ENCODE peak calls at places on chromosomes 2 and 18, in six cellular contexts. Y is sigmoid colon, S is IMR-90, V is ovary, N is adrenal gland, A is A549. C is an unnamed sample.

GRCh38 chr2:223044092-223044836 is 7.7 kb upstream of the KCNE4 start:
- DNase-seq in S (no peak), Y (no peak), N (no peak), A (no peak), V (no peak), C (no peak)

GRCh38 chr2:42907835-42908234 is 115.5 kb upstream of the HAAO start:
- DNase-seq in N (no peak), V (no peak), A (no peak), S (no peak), Y (no peak), C (no peak)

GRCh38 chr2:62140785-62141740 is 54.9 kb upstream of the B3GNT2 start:
- DNase-seq in Y (no peak), A (no peak), S (no peak), V (no peak), N (no peak), C (no peak)

GRCh38 chr18:48023334-48024008 is 93.0 kb upstream of the SMAD2 start:
- DNase-seq in N (peak), V (peak), A (peak), S (peak), Y (peak), C (no peak)

GRCh38 chr2:49936965-49937364 is 782.6 kb upstream of the FSHR start:
- DNase-seq in Y (no peak), S (no peak), A (no peak), V (no peak), N (no peak), C (no peak)

GRCh38 chr2:162258169-162258568 is 14.9 kb upstream of the FAP start:
- DNase-seq in N (no peak), V (no peak), A (no peak), S (peak), Y (no peak), C (no peak)

GRCh38 chr2:145685323-145686050 is 1165.6 kb upstream of the ZEB2 start:
- DNase-seq in V (no peak), N (no peak), A (no peak), S (peak), Y (no peak), C (no peak)

GRCh38 chr2:204763974-204764703 is 218.9 kb downstream of the PARD3B start:
- DNase-seq in Y (no peak), A (peak), V (no peak), N (no peak), S (no peak), C (no peak)

GRCh38 chr2:60485550-60485949 is 67.9 kb downstream of the BCL11A start:
- DNase-seq in S (no peak), Y (no peak), A (no peak), N (no peak), V (no peak), C (no peak)

GRCh38 chr2:165582863-165583506 is 113.5 kb downstream of the CSRNP3 start:
- DNase-seq in V (no peak), N (no peak), S (no peak), A (no peak), Y (no peak), C (no peak)

DNA sequence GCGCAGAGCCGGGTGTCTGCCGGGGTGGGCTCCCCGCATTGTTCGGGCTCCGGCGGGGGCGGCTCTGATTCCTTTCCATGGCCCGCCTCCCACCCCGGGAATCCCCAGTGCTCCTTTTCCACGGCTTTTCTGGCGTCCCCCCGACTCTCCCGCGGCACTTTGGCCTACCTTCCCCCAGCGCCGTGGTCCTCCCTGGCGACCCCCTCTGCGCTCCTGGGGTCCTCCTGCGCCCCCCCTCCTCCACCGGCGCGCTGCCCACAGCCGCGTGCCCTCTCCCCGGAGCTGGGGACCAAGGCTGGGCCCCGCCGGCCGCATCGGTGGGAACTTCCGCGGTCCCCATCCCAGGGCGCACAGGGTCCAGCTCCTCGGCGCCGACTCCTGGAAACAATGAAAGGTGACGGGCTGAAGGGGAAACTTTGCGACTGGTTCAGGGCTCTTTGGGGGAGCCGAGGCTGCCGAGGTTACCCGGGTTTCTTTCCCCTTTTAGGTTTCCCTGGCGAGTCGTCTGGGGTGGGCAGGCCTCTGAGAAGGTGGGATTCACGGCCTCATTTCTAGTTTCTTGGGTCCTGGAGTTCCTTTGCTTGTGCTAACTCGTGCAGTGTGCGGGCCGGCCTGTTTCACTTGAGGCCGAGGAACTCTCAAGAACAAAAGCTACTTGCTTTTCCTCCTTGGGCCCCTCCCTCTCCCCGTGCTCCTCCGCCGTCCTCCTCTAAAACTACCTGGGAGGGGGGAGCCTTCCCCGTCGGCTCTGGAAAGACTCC is 2.2 kb downstream of the TGIF1 start:
- DNase-seq in V (peak), Y (peak), A (peak), S (peak), N (peak), C (no peak)
- TF ChIP-seq POLR2A in V (peak), Y (peak), A (no peak), S (peak), N (peak), C (no peak)

GRCh38 chr2:45650851-45651414 is 542 bp upstream of the PRKCE start:
- DNase-seq in N (peak), V (peak), S (peak), Y (peak), A (peak), C (peak)
- TF ChIP-seq POLR2A in N (peak), V (peak), S (peak), Y (peak), A (peak), C (peak)

DNA sequence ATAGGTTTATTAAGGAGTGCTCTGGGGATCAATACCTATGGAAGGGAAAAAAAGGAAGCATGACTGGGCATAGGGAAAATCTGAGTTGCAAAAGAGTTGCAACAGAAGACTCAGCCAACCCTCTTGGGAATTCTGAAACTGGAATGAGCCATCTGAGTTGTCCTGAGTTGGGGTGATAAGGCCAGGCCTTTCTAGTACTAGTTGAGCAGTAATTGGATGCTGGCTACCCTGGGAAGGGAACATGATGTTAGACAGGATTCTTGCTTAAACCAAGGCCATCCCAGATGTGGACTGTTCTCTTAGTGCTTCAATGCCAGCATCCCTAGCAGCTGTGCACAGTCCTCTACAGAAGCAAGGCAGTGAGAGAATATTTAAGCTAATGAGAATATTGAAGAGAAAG is 348.8 kb upstream of the GULP1 start:
- DNase-seq in V (no peak), A (no peak), S (no peak), Y (no peak), N (no peak), C (no peak)
- TF ChIP-seq POLR2A in V (no peak), A (no peak), S (no peak), Y (no peak), N (no peak), C (no peak)

DNA sequence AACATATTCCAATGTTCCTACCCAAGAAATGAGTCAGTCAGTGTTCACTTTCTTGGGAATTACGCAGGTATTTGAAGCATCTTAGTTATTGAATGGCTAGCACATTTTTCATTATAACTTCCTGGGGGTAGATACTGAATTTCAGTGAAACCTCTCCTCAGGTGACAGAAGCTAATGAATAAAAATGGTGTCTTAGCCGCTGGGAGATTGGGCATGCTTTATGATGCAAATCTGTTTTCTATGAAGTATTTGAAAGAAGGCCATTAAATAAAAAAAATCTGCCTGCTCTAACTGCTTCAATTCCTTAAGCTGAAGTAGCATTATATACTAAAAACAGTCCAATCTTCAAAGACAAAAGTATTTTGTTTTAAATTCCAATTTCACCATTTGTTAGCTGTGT is 132.8 kb upstream of the CYRIA start:
- DNase-seq in A (no peak), N (no peak), V (no peak), S (no peak), Y (no peak), C (no peak)
- TF ChIP-seq POLR2A in A (no peak), N (no peak), V (no peak), S (no peak), Y (no peak), C (no peak)

DNA sequence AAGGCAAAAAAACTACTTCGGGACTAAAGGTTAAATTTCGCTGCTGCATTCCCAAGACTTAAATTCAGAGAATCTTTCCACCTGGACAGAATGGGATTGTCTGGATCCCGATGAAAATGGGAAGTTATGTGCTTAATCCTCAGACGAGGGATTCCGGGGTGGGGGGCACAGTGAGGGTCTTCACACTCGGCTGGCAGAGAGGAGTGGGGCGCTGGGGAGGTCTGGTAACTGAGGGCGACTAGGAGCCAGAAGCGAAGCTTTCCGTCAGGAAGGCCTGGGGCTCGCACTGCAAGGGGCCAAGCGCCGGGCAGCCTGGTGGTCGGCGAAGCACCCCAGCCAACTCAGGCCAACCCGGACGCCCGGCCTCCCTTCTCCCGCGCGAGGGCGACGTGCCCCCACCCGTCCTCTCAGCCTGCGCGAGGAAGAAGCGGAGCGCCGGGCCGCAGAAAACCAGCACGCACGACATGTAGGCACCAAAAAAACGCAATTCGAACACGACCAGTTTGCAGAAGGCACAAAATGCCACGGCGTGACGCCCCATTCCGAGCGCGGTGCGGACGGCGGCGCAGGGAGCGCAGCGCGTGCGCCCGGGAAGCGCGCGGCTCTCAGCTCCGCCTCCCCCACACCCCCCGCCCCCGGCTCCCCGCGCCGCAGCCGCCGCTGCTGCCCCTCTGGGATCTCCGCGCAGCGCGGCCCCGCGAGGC is 188.1 kb downstream of the ZEB2 start:
- DNase-seq in A (no peak), N (no peak), S (no peak), Y (peak), V (no peak), C (peak)
- TF ChIP-seq POLR2A in A (peak), N (no peak), S (no peak), Y (no peak), V (no peak), C (no peak)

GRCh38 chr2:122233372-122233771 is 477.9 kb downstream of the TSN start:
- DNase-seq in S (no peak), V (no peak), N (no peak), Y (no peak), A (no peak), C (no peak)
- TF ChIP-seq POLR2A in S (no peak), V (no peak), N (no peak), Y (no peak), A (no peak), C (no peak)